ENCODE peak calls at places on chromosome 12, in seven cellular contexts. U is brain microvascular endothelial cell, K is cardiac muscle cell, T is heart right ventricle, P is H1, V is testis, L is fibroblast of the aortic adventitia. S is an unnamed sample.

GRCh38 chr12:49673446-49674317 is 33.5 kb downstream of the FMNL3 start:
- DNase-seq in U (peak; percentile 92), K (peak; percentile 89), T (peak; percentile 95), P (peak; percentile 61), V (peak; percentile 97), L (peak; percentile 96), S (peak; percentile 94)

GRCh38 chr12:123149088-123149827 is 1.6 kb downstream of the PITPNM2 start:
- DNase-seq in U (no peak), K (no peak), T (no peak), P (no peak), V (peak; percentile 52), L (peak; percentile 20), S (no peak)

GRCh38 chr12:11718768-11719253 is 69.3 kb downstream of the ETV6 start:
- DNase-seq in U (peak; percentile 85), K (peak; percentile 38), T (no peak), P (no peak), V (no peak), L (peak; percentile 83), S (peak; percentile 86)

GRCh38 chr12:24595652-24596235 is 353.2 kb downstream of the BCAT1 start:
- DNase-seq in U (peak; percentile 24), K (peak; percentile 23), T (no peak), P (no peak), V (no peak), L (peak; percentile 11), S (peak; percentile 18)

GRCh38 chr12:129868566-129868965 is 35.3 kb downstream of the TMEM132D start:
- DNase-seq in U (no peak), K (no peak), T (no peak), P (no peak), V (no peak), L (no peak), S (no peak)

GRCh38 chr12:31231611-31232360 is 94.2 kb downstream of the SINHCAF start:
- DNase-seq in U (no peak), K (no peak), T (no peak), P (no peak), V (no peak), L (no peak), S (no peak)

GRCh38 chr12:23431006-23431405 is 518.5 kb downstream of the SOX5 start:
- DNase-seq in U (no peak), K (peak; percentile 44), T (no peak), P (no peak), V (no peak), L (no peak), S (no peak)

GRCh38 chr12:109727039-109727723 is 13.6 kb downstream of the FAM222A start:
- DNase-seq in U (no peak), K (no peak), T (no peak), P (no peak), V (no peak), L (no peak), S (no peak)

GRCh38 chr12:75666126-75666979 is 154.9 kb upstream of the KRR1 start:
- DNase-seq in U (peak; percentile 75), K (no peak), T (no peak), P (no peak), V (no peak), L (peak; percentile 39), S (no peak)

GRCh38 chr12:123119808-123120207 is 31.1 kb downstream of the PITPNM2 start:
- DNase-seq in U (no peak), K (no peak), T (no peak), P (no peak), V (no peak), L (no peak), S (peak; percentile 46)

GRCh38 chr12:112496493-112496892 is 77.7 kb downstream of the PTPN11 start:
- DNase-seq in U (no peak), K (no peak), T (no peak), P (no peak), V (no peak), L (no peak), S (no peak)

GRCh38 chr12:6914246-6914947 is at the start of gene ENO2:
- DNase-seq in U (peak; percentile 27), K (peak; percentile 80), T (peak; percentile 73), P (peak; percentile 72), V (peak; percentile 71), L (peak; percentile 51), S (peak; percentile 52)

GRCh38 chr12:52903855-52904508 is 894 bp downstream of the KRT8 start:
- DNase-seq in U (no peak), K (peak; percentile 78), T (peak; percentile 23), P (peak; percentile 74), V (peak; percentile 27), L (no peak), S (peak; percentile 23)

GRCh38 chr12:84772281-84772680 is 140.3 kb downstream of the SLC6A15 start:
- DNase-seq in U (no peak), K (no peak), T (no peak), P (no peak), V (no peak), L (peak; percentile 11), S (no peak)

GRCh38 chr12:12398026-12398859 is 41.4 kb downstream of the BORCS5 start:
- DNase-seq in U (peak; percentile 90), K (no peak), T (peak; percentile 48), P (no peak), V (peak; percentile 47), L (peak; percentile 95), S (peak; percentile 99)

GRCh38 chr12:109695961-109696461 is 17.6 kb upstream of the FAM222A start:
- DNase-seq in U (no peak), K (peak; percentile 53), T (no peak), P (no peak), V (no peak), L (no peak), S (no peak)

GRCh38 chr12:6647083-6647604 is at the start of gene ACRBP:
- DNase-seq in U (no peak), K (peak; percentile 88), T (peak; percentile 74), P (peak; percentile 86), V (peak; percentile 74), L (peak; percentile 50), S (peak; percentile 60)

GRCh38 chr12:47649381-47649780 is 56.4 kb downstream of the RPAP3 start:
- DNase-seq in U (no peak), K (no peak), T (peak; percentile 13), P (no peak), V (no peak), L (no peak), S (no peak)

DNA sequence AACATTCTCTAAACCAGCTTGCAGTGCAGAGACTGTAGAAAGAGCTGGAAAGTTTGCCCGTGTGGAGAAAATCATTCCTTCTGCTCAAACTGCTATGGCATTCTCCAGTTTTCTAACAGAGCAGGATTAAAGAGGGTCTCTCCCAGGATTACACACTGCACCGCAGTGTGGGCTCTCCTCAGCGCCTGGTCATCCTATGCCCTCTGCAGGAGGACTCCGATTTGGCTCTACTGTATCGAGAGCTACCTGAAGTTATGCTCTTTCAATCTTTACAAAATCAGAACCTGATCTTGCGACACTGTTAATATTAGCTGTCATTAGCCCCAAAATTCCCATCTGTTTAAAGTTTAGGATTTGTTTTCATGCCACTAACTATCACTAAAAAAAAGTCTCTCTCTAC is 33.0 kb downstream of the BHLHE41 start:
- DNase-seq in U (no peak), K (peak; percentile 32), T (no peak), P (no peak), V (no peak), L (peak; percentile 29), S (peak; percentile 20)
- TF ChIP-seq CTCF in U (peak; percentile 59), K (peak; percentile 25), T (no peak), P (peak; percentile 56), V (no peak), L (peak; percentile 49), S (peak; percentile 37)

GRCh38 chr12:57887631-57888406 is 41.3 kb upstream of the CTDSP2 start:
- DNase-seq in U (peak; percentile 40), K (peak; percentile 25), T (no peak), P (no peak), V (no peak), L (peak; percentile 89), S (peak; percentile 45)

GRCh38 chr12:57886590-57887363 is 40.2 kb upstream of the CTDSP2 start:
- DNase-seq in U (no peak), K (peak; percentile 35), T (no peak), P (no peak), V (no peak), L (no peak), S (no peak)

GRCh38 chr12:57883057-57883456 is 36.5 kb upstream of the CTDSP2 start:
- DNase-seq in U (no peak), K (no peak), T (no peak), P (no peak), V (no peak), L (no peak), S (no peak)

GRCh38 chr12:57883700-57884099 is 37.2 kb upstream of the CTDSP2 start:
- DNase-seq in U (no peak), K (no peak), T (no peak), P (no peak), V (no peak), L (no peak), S (no peak)

DNA sequence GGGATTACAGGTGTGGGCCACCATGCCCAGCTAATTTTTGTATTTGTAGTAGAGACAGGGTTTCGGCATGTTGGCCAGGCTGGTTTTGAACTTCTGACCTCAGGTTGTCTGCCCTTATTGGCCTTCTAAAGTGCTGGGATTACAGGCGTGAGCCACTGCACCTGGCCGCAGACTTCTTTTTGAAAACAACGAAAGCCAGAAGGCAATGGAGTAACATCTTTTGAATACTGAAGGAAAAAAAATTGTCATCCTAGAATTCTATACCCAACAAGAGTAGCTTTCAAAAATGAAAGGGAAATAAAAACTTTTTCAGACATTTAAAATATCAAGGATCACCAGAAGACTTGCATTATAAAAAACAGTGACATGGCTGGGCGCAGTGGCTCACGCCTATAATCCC is 38.7 kb upstream of the CTDSP2 start:
- DNase-seq in U (no peak), K (no peak), T (no peak), P (no peak), V (no peak), L (no peak), S (no peak)
- H3K4me3 ChIP-seq in U (no peak overlapping the region), K (no peak overlapping the region), T (no peak overlapping the region), P (no peak overlapping the region), V (no peak overlapping the region), L (no peak overlapping the region), S (no peak overlapping the region)

GRCh38 chr12:32679910-32680217 is 763 bp downstream of the DNM1L start:
- DNase-seq in U (no peak), K (no peak), T (no peak), P (no peak), V (no peak), L (peak; percentile 47), S (no peak)

GRCh38 chr12:32681272-32681671 is 2.2 kb downstream of the DNM1L start:
- DNase-seq in U (no peak), K (no peak), T (no peak), P (peak; percentile 17), V (no peak), L (no peak), S (no peak)

GRCh38 chr12:32680787-32681186 is 1.7 kb downstream of the DNM1L start:
- DNase-seq in U (no peak), K (no peak), T (no peak), P (no peak), V (no peak), L (no peak), S (no peak)

GRCh38 chr12:32679091-32679909 is at the start of gene DNM1L:
- DNase-seq in U (peak; percentile 92), K (peak; percentile 97), T (peak; percentile 95), P (peak; percentile 94), V (peak; percentile 97), L (peak; percentile 92), S (peak; percentile 93)
- TF ChIP-seq CTCF in U (peak; percentile 12), K (peak; percentile 1), T (peak; percentile 25), P (no peak), V (no peak), L (peak; percentile 10), S (no peak)

DNA sequence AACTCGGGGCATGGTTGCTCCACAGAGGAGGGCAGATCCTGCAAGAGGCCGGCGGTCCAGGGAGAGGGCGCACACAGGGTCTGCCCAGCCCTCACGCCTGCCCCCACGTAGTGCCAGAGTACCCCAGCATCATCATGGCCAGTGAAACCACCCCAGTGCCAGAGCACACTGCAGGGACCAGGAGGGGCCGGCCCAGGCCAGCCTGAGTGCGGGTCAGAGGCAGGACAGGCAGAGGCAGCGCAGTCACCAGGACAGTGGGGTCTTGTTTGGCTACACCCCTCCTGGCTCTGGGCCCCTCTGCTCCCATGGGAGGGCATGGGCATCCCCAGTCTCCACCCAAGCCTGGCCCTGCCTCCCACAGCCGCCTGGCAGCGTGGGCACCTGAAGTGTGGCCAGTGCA is 34.7 kb downstream of the LRCOL1 start:
- DNase-seq in U (no peak), K (no peak), T (no peak), P (no peak), V (no peak), L (no peak), S (no peak)
- H3K4me3 ChIP-seq in U (no peak overlapping the region), K (no peak overlapping the region), T (no peak overlapping the region), P (no peak overlapping the region), V (no peak overlapping the region), L (no peak overlapping the region), S (no peak overlapping the region)

S was measured in fibroblast of mammary gland.